ENCODE peak calls at places on chromosomes 16 and 17, in six cellular contexts. V, C, B, O, G and Q are unnamed samples.

GRCh38 chr17:17959520-17960361 is 12.5 kb downstream of the TOM1L2 start:
- DNase-seq in O (no peak), V (no peak), B (no peak), G (no peak), C (no peak), Q (no peak)

GRCh38 chr16:2236362-2237075 is at the start of gene DNASE1L2:
- DNase-seq in O (no peak), G (no peak), B (no peak), V (no peak), C (no peak), Q (no peak)

GRCh38 chr17:19286751-19287341 is 49.7 kb downstream of the EPN2 start:
- DNase-seq in V (no peak), G (no peak), O (no peak), B (no peak), C (no peak), Q (no peak)

GRCh38 chr16:70746708-70747424 is 54.1 kb downstream of the VAC14 start:
- DNase-seq in G (no peak), C (peak), B (peak), O (peak), V (peak), Q (peak)

GRCh38 chr16:7397901-7398300 is 65.3 kb downstream of the RBFOX1 start:
- DNase-seq in O (no peak), C (no peak), V (no peak), B (no peak), G (no peak), Q (no peak)

GRCh38 chr16:9570521-9570920 is 479.1 kb downstream of the HAPSTR1 start:
- DNase-seq in V (no peak), C (no peak), B (no peak), O (no peak), G (no peak), Q (no peak)

GRCh38 chr17:60390223-60390622 is 1.7 kb downstream of the USP32 start:
- DNase-seq in B (peak), C (no peak), O (peak), G (no peak), V (peak), Q (no peak)

GRCh38 chr17:20310481-20310880 is 156.9 kb downstream of the LGALS9B start:
- DNase-seq in B (no peak), C (no peak), V (no peak), O (no peak), G (no peak), Q (no peak)

GRCh38 chr16:11726008-11726407 is 16.6 kb downstream of the TXNDC11 start:
- DNase-seq in V (peak), C (no peak), O (no peak), G (no peak), B (no peak), Q (peak)

GRCh38 chr17:44219636-44220210 is at the start of gene UBTF:
- DNase-seq in C (peak), O (no peak), G (peak), B (peak), V (peak), Q (peak)

GRCh38 chr16:80804061-80804450 is 342 bp downstream of the CDYL2 start:
- DNase-seq in V (peak), B (peak), C (peak), G (peak), O (peak), Q (peak)

GRCh38 chr16:69927056-69927757 is 23.9 kb upstream of the CLEC18A start:
- DNase-seq in C (peak), G (no peak), B (peak), V (no peak), O (no peak), Q (peak)

GRCh38 chr17:28788100-28788499 is 44.3 kb downstream of the TRAF4 start:
- DNase-seq in V (no peak), B (peak), G (no peak), C (no peak), O (no peak), Q (no peak)

GRCh38 chr16:3027983-3028715 is 4.3 kb downstream of the THOC6 start:
- DNase-seq in G (peak), O (peak), C (peak), B (peak), V (peak), Q (peak)

GRCh38 chr16:9521749-9522370 is 430.4 kb downstream of the HAPSTR1 start:
- DNase-seq in B (peak), G (no peak), C (no peak), O (no peak), V (no peak), Q (no peak)

GRCh38 chr17:46727572-46728348 is 90.7 kb downstream of the WNT3 start:
- DNase-seq in V (no peak), G (no peak), O (peak), B (no peak), C (no peak), Q (no peak)

GRCh38 chr17:35315283-35315682 is 58.1 kb downstream of the SLFN11 start:
- DNase-seq in B (peak), O (peak), G (no peak), C (peak), V (no peak), Q (peak)

GRCh38 chr16:28063611-28064061 is at the start of gene GSG1L:
- DNase-seq in C (no peak), G (no peak), V (no peak), O (no peak), B (no peak), Q (no peak)

GRCh38 chr16:73058221-73058615 is 10.3 kb upstream of the ZFHX3 start:
- DNase-seq in B (no peak), G (no peak), O (no peak), V (no peak), C (peak), Q (peak)

GRCh38 chr17:3976675-3977171 is 12.5 kb upstream of the ATP2A3 start:
- DNase-seq in O (no peak), C (peak), B (peak), G (no peak), V (peak), Q (peak)

GRCh38 chr16:11129378-11129781 is 126.6 kb downstream of the SOCS1 start:
- DNase-seq in C (no peak), B (no peak), G (peak), O (peak), V (no peak), Q (no peak)

GRCh38 chr17:4607773-4608187 is 23.5 kb downstream of the SMTNL2 start:
- DNase-seq in O (no peak), G (no peak), V (peak), C (peak), B (peak), Q (peak)

GRCh38 chr17:69524854-69525253 is 110.4 kb downstream of the MAP2K6 start:
- DNase-seq in G (no peak), O (no peak), V (no peak), C (no peak), B (no peak), Q (no peak)

GRCh38 chr17:20035501-20035900 is 26.3 kb downstream of the SPECC1 start:
- DNase-seq in V (no peak), G (no peak), C (no peak), B (no peak), O (no peak), Q (no peak)

GRCh38 chr17:80365001-80365965 is 49.7 kb upstream of the ENDOV start:
- DNase-seq in C (no peak), G (no peak), B (no peak), V (no peak), O (no peak), Q (no peak)

GRCh38 chr17:49843774-49844350 is 4.0 kb downstream of the TAC4 start:
- DNase-seq in G (no peak), V (no peak), B (no peak), O (no peak), C (no peak), Q (no peak)

GRCh38 chr17:29592850-29593545 is at the start of gene ANKRD13B:
- DNase-seq in C (peak), B (peak), O (no peak), V (no peak), G (peak), Q (peak)

GRCh38 chr17:48909796-48910195 is 1.6 kb downstream of the UBE2Z start:
- DNase-seq in C (no peak), O (no peak), V (no peak), B (peak), G (no peak), Q (no peak)

GRCh38 chr16:851871-852270 is 51.3 kb upstream of the GNG13 start:
- DNase-seq in B (no peak), V (no peak), G (no peak), C (peak), O (no peak), Q (no peak)

GRCh38 chr16:23072084-23072599 is 77.1 kb downstream of the USP31 start:
- DNase-seq in V (no peak), O (peak), C (peak), B (peak), G (no peak), Q (peak)

GRCh38 chr17:40596261-40596919 is 31.1 kb upstream of the CCR7 start:
- DNase-seq in B (no peak), O (no peak), C (no peak), G (peak), V (no peak), Q (no peak)

GRCh38 chr17:62809656-62810055 is 1.5 kb upstream of the MARCHF10 start:
- DNase-seq in C (no peak), G (no peak), B (no peak), V (no peak), O (no peak), Q (no peak)

GRCh38 chr16:84054271-84054670 is 11.7 kb upstream of the SLC38A8 start:
- DNase-seq in G (no peak), V (no peak), C (no peak), B (no peak), O (no peak), Q (no peak)